ENCODE peak calls at places on chromosomes 11 and 22, in seven cellular contexts. One of them, this sample, is unnamed.

GRCh38 chr11:17734986-17735822 is 623 bp downstream of the KCNC1 start:
- DNase-seq in DND-41: no peak
- DNase-seq in SK-N-DZ: peak
- DNase-seq in HEK293T: peak
- DNase-seq in stimulated activated CD8-positive, alpha-beta memory T cell treated with anti-CD3 and anti-CD28 coated beads, Interleukin-15, amount 100 ng/mL, for 1 hour: no peak
- DNase-seq in posterior cingulate gyrus: peak
- DNase-seq in A549: peak
- DNase-seq in this sample: peak

GRCh38 chr11:5335166-5335565 is 8.2 kb downstream of the OR51B5 start:
- DNase-seq in A549: no peak
- DNase-seq in SK-N-DZ: no peak
- DNase-seq in stimulated activated CD8-positive, alpha-beta memory T cell treated with anti-CD3 and anti-CD28 coated beads, Interleukin-15, amount 100 ng/mL, for 1 hour: no peak
- DNase-seq in posterior cingulate gyrus: no peak
- DNase-seq in DND-41: no peak
- DNase-seq in HEK293T: no peak
- DNase-seq in this sample: no peak

GRCh38 chr22:38218661-38219331 is 17.0 kb downstream of the MAFF start:
- DNase-seq in DND-41: no peak
- DNase-seq in posterior cingulate gyrus: no peak
- DNase-seq in A549: peak
- DNase-seq in SK-N-DZ: no peak
- DNase-seq in stimulated activated CD8-positive, alpha-beta memory T cell treated with anti-CD3 and anti-CD28 coated beads, Interleukin-15, amount 100 ng/mL, for 1 hour: no peak
- DNase-seq in HEK293T: no peak
- DNase-seq in this sample: peak

GRCh38 chr11:64121637-64122410 is 44.1 kb downstream of the MACROD1 start:
- DNase-seq in HEK293T: no peak
- DNase-seq in SK-N-DZ: no peak
- DNase-seq in A549: no peak
- DNase-seq in DND-41: no peak
- DNase-seq in posterior cingulate gyrus: no peak
- DNase-seq in stimulated activated CD8-positive, alpha-beta memory T cell treated with anti-CD3 and anti-CD28 coated beads, Interleukin-15, amount 100 ng/mL, for 1 hour: no peak
- DNase-seq in this sample: no peak

GRCh38 chr11:75262961-75263852 is 22.6 kb downstream of the TPBGL start:
- DNase-seq in DND-41: no peak
- DNase-seq in HEK293T: no peak
- DNase-seq in A549: no peak
- DNase-seq in SK-N-DZ: no peak
- DNase-seq in stimulated activated CD8-positive, alpha-beta memory T cell treated with anti-CD3 and anti-CD28 coated beads, Interleukin-15, amount 100 ng/mL, for 1 hour: no peak
- DNase-seq in posterior cingulate gyrus: peak
- DNase-seq in this sample: no peak

GRCh38 chr22:22110548-22111266 is 128.1 kb upstream of the TOP3B start:
- DNase-seq in posterior cingulate gyrus: no peak
- DNase-seq in A549: peak
- DNase-seq in DND-41: peak
- DNase-seq in HEK293T: peak
- DNase-seq in SK-N-DZ: peak
- DNase-seq in stimulated activated CD8-positive, alpha-beta memory T cell treated with anti-CD3 and anti-CD28 coated beads, Interleukin-15, amount 100 ng/mL, for 1 hour: no peak
- DNase-seq in this sample: peak

GRCh38 chr11:73958521-73959141 is 7.8 kb downstream of the DNAJB13 start:
- DNase-seq in HEK293T: no peak
- DNase-seq in DND-41: no peak
- DNase-seq in posterior cingulate gyrus: peak
- DNase-seq in A549: no peak
- DNase-seq in stimulated activated CD8-positive, alpha-beta memory T cell treated with anti-CD3 and anti-CD28 coated beads, Interleukin-15, amount 100 ng/mL, for 1 hour: no peak
- DNase-seq in SK-N-DZ: no peak
- DNase-seq in this sample: no peak

GRCh38 chr11:64711138-64711943 is 11.7 kb downstream of the NRXN2 start:
- DNase-seq in A549: no peak
- DNase-seq in posterior cingulate gyrus: peak
- DNase-seq in DND-41: no peak
- DNase-seq in SK-N-DZ: peak
- DNase-seq in HEK293T: no peak
- DNase-seq in stimulated activated CD8-positive, alpha-beta memory T cell treated with anti-CD3 and anti-CD28 coated beads, Interleukin-15, amount 100 ng/mL, for 1 hour: no peak
- DNase-seq in this sample: no peak

GRCh38 chr11:33383075-33383919 is 126.1 kb downstream of the HIPK3 start:
- DNase-seq in stimulated activated CD8-positive, alpha-beta memory T cell treated with anti-CD3 and anti-CD28 coated beads, Interleukin-15, amount 100 ng/mL, for 1 hour: no peak
- DNase-seq in SK-N-DZ: no peak
- DNase-seq in posterior cingulate gyrus: no peak
- DNase-seq in A549: no peak
- DNase-seq in HEK293T: no peak
- DNase-seq in DND-41: no peak
- DNase-seq in this sample: no peak

GRCh38 chr11:33701831-33702230 is 1.2 kb upstream of the C11orf91 start:
- DNase-seq in DND-41: no peak
- DNase-seq in HEK293T: no peak
- DNase-seq in SK-N-DZ: no peak
- DNase-seq in posterior cingulate gyrus: no peak
- DNase-seq in stimulated activated CD8-positive, alpha-beta memory T cell treated with anti-CD3 and anti-CD28 coated beads, Interleukin-15, amount 100 ng/mL, for 1 hour: no peak
- DNase-seq in A549: no peak
- DNase-seq in this sample: no peak

GRCh38 chr22:19891350-19892248 is 36.9 kb upstream of the GNB1L start:
- DNase-seq in HEK293T: no peak
- DNase-seq in stimulated activated CD8-positive, alpha-beta memory T cell treated with anti-CD3 and anti-CD28 coated beads, Interleukin-15, amount 100 ng/mL, for 1 hour: peak
- DNase-seq in DND-41: peak
- DNase-seq in posterior cingulate gyrus: no peak
- DNase-seq in SK-N-DZ: peak
- DNase-seq in A549: no peak
- DNase-seq in this sample: no peak

GRCh38 chr22:46797355-46797754 is 34.9 kb downstream of the TBC1D22A start:
- DNase-seq in SK-N-DZ: no peak
- DNase-seq in posterior cingulate gyrus: peak
- DNase-seq in stimulated activated CD8-positive, alpha-beta memory T cell treated with anti-CD3 and anti-CD28 coated beads, Interleukin-15, amount 100 ng/mL, for 1 hour: no peak
- DNase-seq in DND-41: no peak
- DNase-seq in A549: no peak
- DNase-seq in HEK293T: no peak
- DNase-seq in this sample: no peak

GRCh38 chr11:60347084-60347797 is 20.2 kb downstream of the MS4A6E start:
- DNase-seq in posterior cingulate gyrus: no peak
- DNase-seq in SK-N-DZ: no peak
- DNase-seq in DND-41: no peak
- DNase-seq in A549: no peak
- DNase-seq in stimulated activated CD8-positive, alpha-beta memory T cell treated with anti-CD3 and anti-CD28 coated beads, Interleukin-15, amount 100 ng/mL, for 1 hour: no peak
- DNase-seq in HEK293T: no peak
- DNase-seq in this sample: no peak

GRCh38 chr11:72328366-72329224 is 84.6 kb upstream of the PHOX2A start:
- DNase-seq in A549: no peak
- DNase-seq in SK-N-DZ: no peak
- DNase-seq in HEK293T: no peak
- DNase-seq in stimulated activated CD8-positive, alpha-beta memory T cell treated with anti-CD3 and anti-CD28 coated beads, Interleukin-15, amount 100 ng/mL, for 1 hour: no peak
- DNase-seq in posterior cingulate gyrus: no peak
- DNase-seq in DND-41: no peak
- DNase-seq in this sample: no peak

GRCh38 chr11:99366476-99366992 is 345.8 kb downstream of the CNTN5 start:
- DNase-seq in stimulated activated CD8-positive, alpha-beta memory T cell treated with anti-CD3 and anti-CD28 coated beads, Interleukin-15, amount 100 ng/mL, for 1 hour: no peak
- DNase-seq in posterior cingulate gyrus: no peak
- DNase-seq in DND-41: no peak
- DNase-seq in A549: no peak
- DNase-seq in HEK293T: no peak
- DNase-seq in SK-N-DZ: no peak
- DNase-seq in this sample: no peak

GRCh38 chr11:80955588-80955987 is 1514.8 kb upstream of the TENM4 start:
- DNase-seq in HEK293T: no peak
- DNase-seq in stimulated activated CD8-positive, alpha-beta memory T cell treated with anti-CD3 and anti-CD28 coated beads, Interleukin-15, amount 100 ng/mL, for 1 hour: no peak
- DNase-seq in A549: no peak
- DNase-seq in posterior cingulate gyrus: no peak
- DNase-seq in SK-N-DZ: peak
- DNase-seq in DND-41: no peak
- DNase-seq in this sample: no peak

GRCh38 chr11:57873196-57873911 is 111.8 kb downstream of the CTNND1 start:
- DNase-seq in HEK293T: no peak
- DNase-seq in SK-N-DZ: no peak
- DNase-seq in DND-41: peak
- DNase-seq in stimulated activated CD8-positive, alpha-beta memory T cell treated with anti-CD3 and anti-CD28 coated beads, Interleukin-15, amount 100 ng/mL, for 1 hour: no peak
- DNase-seq in posterior cingulate gyrus: no peak
- DNase-seq in A549: no peak
- DNase-seq in this sample: no peak